ENCODE peak calls at places on chromosomes 3 and 15, in four cellular contexts. U is fibroblast of lung, F is IMR-90, R is DND-41. D is an unnamed sample.

GRCh38 chr3:138928727-138929372 is 18.1 kb downstream of the FOXL2 start:
- DNase-seq in R (no peak), U (no peak), F (no peak), D (no peak)

GRCh38 chr3:194035406-194036138 is 100.4 kb upstream of the HES1 start:
- DNase-seq in U (no peak), R (no peak), F (no peak), D (peak; percentile 90)

GRCh38 chr3:136664771-136665170 is 87.4 kb downstream of the STAG1 start:
- DNase-seq in F (peak; percentile 16), U (no peak), R (no peak), D (no peak)

GRCh38 chr3:194254032-194254431 is 97.1 kb downstream of the CPN2 start:
- DNase-seq in R (no peak), U (no peak), F (no peak), D (no peak)

GRCh38 chr3:18237251-18238005 is 187.7 kb downstream of the SATB1 start:
- DNase-seq in R (no peak), U (peak; percentile 17), F (peak; percentile 64), D (no peak)

GRCh38 chr3:7682822-7683229 is 818.8 kb upstream of the LMCD1 start:
- DNase-seq in F (peak; percentile 10), R (no peak), U (peak; percentile 96), D (no peak)

GRCh38 chr3:10459954-10460754 is 45.2 kb downstream of the ATP2B2 start:
- DNase-seq in R (peak; percentile 92), F (peak; percentile 84), U (peak; percentile 68), D (peak; percentile 36)

GRCh38 chr15:44193651-44194396 is 1.2 kb downstream of the FRMD5 start:
- DNase-seq in F (peak; percentile 55), R (no peak), U (peak; percentile 28), D (peak; percentile 21)

GRCh38 chr3:49387721-49388120 is 24.1 kb downstream of the RHOA start:
- DNase-seq in R (no peak), U (no peak), F (peak; percentile 69), D (no peak)

GRCh38 chr3:124560406-124561215 is 169.6 kb upstream of the UMPS start:
- DNase-seq in R (no peak), F (no peak), U (no peak), D (no peak)

GRCh38 chr3:8988791-8989558 is 25.7 kb upstream of the RAD18 start:
- DNase-seq in R (no peak), U (no peak), F (no peak), D (no peak)

GRCh38 chr3:170467007-170467406 is 48.3 kb downstream of the CLDN11 start:
- DNase-seq in F (no peak), U (no peak), R (no peak), D (no peak)

GRCh38 chr15:89382288-89382687 is 47.7 kb upstream of the POLG start:
- DNase-seq in R (no peak), U (no peak), F (no peak), D (no peak)
- H3K27me3 ChIP-seq in R (peaks cover 6% of the 10 kb centered on the region), U (peaks cover 35% of the 10 kb centered on the region), F (peaks cover 81% of the 10 kb centered on the region), D (peaks cover 30% of the 10 kb centered on the region)

DNA sequence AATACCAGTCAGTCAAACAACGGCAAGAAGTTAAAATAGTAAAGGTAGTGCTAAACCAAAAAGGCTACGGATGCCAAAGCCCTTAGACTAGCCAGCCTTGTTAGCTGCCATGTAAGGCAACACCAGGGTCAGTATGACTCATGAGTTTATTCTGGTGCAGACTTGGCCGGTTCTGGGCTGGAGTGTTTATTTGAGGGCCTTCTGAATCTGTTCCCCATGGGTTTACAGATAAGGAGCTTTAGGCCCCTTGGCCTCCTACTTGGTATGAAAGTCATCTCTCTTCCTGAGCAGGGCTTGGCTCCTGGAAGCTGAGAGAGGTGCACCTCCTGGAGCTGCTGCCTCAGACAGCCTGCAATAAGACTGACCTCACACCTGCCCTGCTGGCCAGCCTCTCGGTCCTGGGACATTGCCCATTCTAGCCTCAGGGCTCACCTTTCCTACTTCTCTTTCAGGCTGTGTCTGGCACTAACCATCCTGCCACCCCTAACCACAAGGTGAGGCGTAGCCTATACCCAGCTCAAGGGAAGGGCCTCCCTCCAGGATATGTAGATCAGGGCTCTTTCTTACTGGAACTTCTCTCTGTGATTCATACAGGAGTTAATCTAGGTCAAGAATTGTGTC is 10.4 kb upstream of the RTP1 start:
- DNase-seq in U (peak; percentile 84), R (no peak), F (peak; percentile 94), D (peak; percentile 22)
- H3K9ac ChIP-seq in U (no peak overlapping the region), R (no peak overlapping the region), F (no peak overlapping the region), D (no peak overlapping the region)

DNA sequence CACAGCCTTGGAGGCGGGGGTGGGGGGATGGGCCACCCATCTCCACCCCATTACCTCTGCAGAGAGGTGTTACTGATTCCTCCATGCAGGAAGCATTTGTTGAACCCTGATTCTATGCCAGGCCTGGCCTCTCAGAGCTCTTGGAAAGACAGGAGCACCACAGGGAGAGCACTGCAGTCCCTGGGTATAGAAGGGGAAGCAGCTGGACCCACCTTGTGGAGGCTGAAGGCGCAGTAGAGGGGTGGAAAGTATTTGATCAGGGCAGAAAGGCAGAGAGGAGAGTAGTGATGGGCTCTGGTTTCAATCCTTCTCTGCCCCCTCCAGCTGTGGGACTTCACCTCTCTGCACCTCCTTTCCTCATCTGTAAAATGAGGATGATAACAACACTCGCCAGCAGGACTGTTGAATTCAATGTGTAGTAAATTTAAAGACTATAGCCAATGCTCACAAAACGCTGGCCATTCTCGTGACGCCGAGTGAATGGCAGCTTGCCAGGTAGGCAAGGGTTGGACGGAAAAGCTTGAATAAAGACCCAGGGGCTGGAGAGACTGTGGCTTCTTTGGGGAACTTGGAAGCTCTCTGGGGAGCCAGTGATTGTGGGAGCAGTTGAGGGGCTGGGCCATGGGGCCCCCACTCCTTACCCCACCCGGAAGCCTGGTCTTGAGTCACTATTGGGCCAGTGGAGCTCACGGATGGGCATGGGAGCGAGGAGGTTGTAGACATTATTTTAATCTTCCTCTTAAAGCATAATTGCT is 8.0 kb upstream of the CCDC33 start:
- DNase-seq in U (peak; percentile 51), F (no peak), R (no peak), D (peak; percentile 57)
- H3K27me3 ChIP-seq in U (peaks cover 28% of the 10 kb centered on the region), F (peaks cover 69% of the 10 kb centered on the region), R (peaks cover 12% of the 10 kb centered on the region), D (no peaks in the 10 kb centered on the region)

DNA sequence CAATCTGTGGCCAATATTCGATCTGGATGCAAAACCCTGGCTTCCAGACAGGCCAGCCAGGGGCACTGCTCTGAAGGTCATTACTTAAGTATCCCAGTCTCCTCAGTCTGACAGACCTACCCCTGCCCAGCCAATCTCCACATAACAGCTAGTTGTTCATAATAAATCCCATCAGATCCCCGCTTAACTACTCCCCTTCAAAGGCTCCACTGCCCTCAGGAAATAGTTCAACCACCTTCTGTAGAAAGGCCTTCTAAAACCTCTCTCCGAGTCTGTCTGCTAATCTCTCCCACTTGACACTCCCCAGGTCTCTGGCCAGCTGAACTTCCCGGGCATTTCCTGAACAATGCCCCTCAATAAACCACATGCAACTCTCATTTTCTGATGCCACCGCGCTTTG is 6.1 kb downstream of the PRC1 start:
- DNase-seq in R (no peak), U (peak; percentile 12), F (no peak), D (no peak)
- H3K9ac ChIP-seq in R (no peak overlapping the region), U (no peak overlapping the region), F (peak overlapping the region; percentile 4), D (no peak overlapping the region)

GRCh38 chr15:80971143-80971542 is 18.5 kb downstream of the MESD start:
- DNase-seq in R (no peak), U (no peak), F (no peak), D (no peak)
- H3K27me3 ChIP-seq in R (no peaks in the 10 kb centered on the region), U (no peaks in the 10 kb centered on the region), F (no peaks in the 10 kb centered on the region), D (no peaks in the 10 kb centered on the region)

GRCh38 chr3:105866656-105867653 is 1.9 kb downstream of the CBLB start:
- DNase-seq in R (peak; percentile 10), F (peak; percentile 40), U (peak; percentile 64), D (peak; percentile 24)
- H3K9ac ChIP-seq in R (peak overlapping the region; percentile 86), F (peak overlapping the region; percentile 85), U (peak overlapping the region; percentile 98), D (peak overlapping the region; percentile 97)

GRCh38 chr3:134655706-134656105 is 4.9 kb upstream of the KY start:
- DNase-seq in F (no peak), U (no peak), R (no peak), D (no peak)
- H3K27me3 ChIP-seq in F (peaks cover 18% of the 10 kb centered on the region), U (no peaks in the 10 kb centered on the region), R (no peaks in the 10 kb centered on the region), D (peaks cover 6% of the 10 kb centered on the region)